ENCODE peak calls at places on chromosomes 2 and 18, in nine cellular contexts. V, F, I, E, Q, U, A, O and D are unnamed samples.

GRCh38 chr18:26091047-26091630 is 726 bp upstream of the SS18 start:
- DNase-seq in I (peak), V (no peak), E (no peak), U (no peak), O (peak), F (no peak), Q (no peak), A (peak), D (peak)

GRCh38 chr2:94995516-94995915 is 30.0 kb upstream of the MAL start:
- DNase-seq in A (no peak), E (no peak), I (no peak), F (no peak), Q (no peak), V (no peak), U (no peak), O (no peak), D (no peak)

GRCh38 chr2:39022642-39023230 is 98.1 kb downstream of the SOS1 start:
- DNase-seq in Q (no peak), O (no peak), I (no peak), E (no peak), V (no peak), A (no peak), U (no peak), F (no peak), D (no peak)

GRCh38 chr2:20935168-20935567 is 108.7 kb downstream of the APOB start:
- DNase-seq in U (no peak), A (no peak), I (no peak), F (no peak), V (no peak), E (no peak), Q (no peak), O (no peak), D (no peak)

GRCh38 chr2:67891642-67892041 is 171.2 kb downstream of the C1D start:
- DNase-seq in O (no peak), V (no peak), E (no peak), U (no peak), F (no peak), I (no peak), A (no peak), Q (no peak), D (no peak)

GRCh38 chr2:144712277-144712944 is 192.5 kb upstream of the ZEB2 start:
- DNase-seq in F (peak), O (no peak), V (no peak), A (no peak), I (no peak), E (no peak), U (peak), Q (peak), D (no peak)

GRCh38 chr2:151381266-151381665 is 23.9 kb downstream of the TNFAIP6 start:
- DNase-seq in V (no peak), F (peak), U (peak), I (no peak), E (no peak), Q (no peak), O (no peak), A (no peak), D (no peak)

GRCh38 chr2:144426355-144426754 is 93.6 kb downstream of the ZEB2 start:
- DNase-seq in Q (no peak), A (no peak), V (no peak), U (no peak), F (no peak), O (no peak), E (no peak), I (no peak), D (no peak)

GRCh38 chr2:98379311-98380202 is 33.3 kb downstream of the CNGA3 start:
- DNase-seq in O (no peak), Q (no peak), U (peak), E (no peak), I (no peak), A (no peak), V (no peak), F (no peak), D (no peak)

GRCh38 chr2:40192864-40193669 is 258.8 kb downstream of the SLC8A1 start:
- DNase-seq in O (no peak), U (peak), Q (no peak), V (no peak), F (no peak), I (no peak), E (no peak), A (no peak), D (no peak)

GRCh38 chr2:179595284-179595683 is 266.1 kb downstream of the ZNF385B start:
- DNase-seq in O (no peak), U (no peak), E (no peak), Q (peak), A (no peak), F (no peak), V (no peak), I (no peak), D (no peak)

GRCh38 chr2:24893934-24894333 is 26.1 kb downstream of the ADCY3 start:
- DNase-seq in I (no peak), U (peak), E (no peak), V (no peak), O (no peak), F (no peak), Q (no peak), A (no peak), D (no peak)

GRCh38 chr2:218023636-218024035 is 20.8 kb upstream of the TNS1 start:
- DNase-seq in I (no peak), O (peak), Q (no peak), A (no peak), F (no peak), U (no peak), E (no peak), V (no peak), D (no peak)

GRCh38 chr18:63313409-63313917 is 6.1 kb downstream of the BCL2 start:
- DNase-seq in A (no peak), V (no peak), I (no peak), O (no peak), U (no peak), F (no peak), Q (no peak), E (no peak), D (no peak)

GRCh38 chr18:63316612-63317555 is 2.7 kb downstream of the BCL2 start:
- DNase-seq in V (no peak), O (no peak), U (no peak), E (peak), Q (no peak), A (no peak), F (no peak), I (no peak), D (no peak)

GRCh38 chr18:63314062-63314790 is 5.3 kb downstream of the BCL2 start:
- DNase-seq in F (no peak), O (no peak), U (no peak), V (no peak), Q (no peak), A (no peak), E (no peak), I (no peak), D (no peak)

GRCh38 chr18:63315879-63316278 is 3.7 kb downstream of the BCL2 start:
- DNase-seq in Q (no peak), I (no peak), O (no peak), F (no peak), A (no peak), V (no peak), U (peak), E (no peak), D (no peak)

GRCh38 chr18:63314991-63315662 is 4.4 kb downstream of the BCL2 start:
- DNase-seq in A (no peak), E (no peak), F (no peak), O (no peak), U (no peak), I (no peak), Q (no peak), V (no peak), D (no peak)
- H3K4me3 ChIP-seq in A (no peak), E (peak), F (no peak), O (no peak), U (no peak), I (no peak), Q (no peak), V (no peak), D (peak)

GRCh38 chr2:135630488-135630887 is 99.2 kb downstream of the R3HDM1 start:
- DNase-seq in Q (no peak), I (no peak), U (no peak), F (no peak), V (no peak), A (no peak), E (no peak), O (no peak), D (no peak)
- TF ChIP-seq CTCF in Q (no peak), I (no peak), U (no peak), F (no peak), V (no peak), A (no peak), E (no peak), O (no peak), D (no peak)

GRCh38 chr2:203909946-203910476 is 26.6 kb upstream of the ICOS start:
- DNase-seq in O (no peak), E (no peak), I (no peak), Q (no peak), A (no peak), F (no peak), U (peak), V (no peak), D (no peak)
- H3K4me3 ChIP-seq in O (no peak), E (peak), I (no peak), Q (no peak), A (no peak), F (peak), U (peak), V (no peak), D (no peak)

DNA sequence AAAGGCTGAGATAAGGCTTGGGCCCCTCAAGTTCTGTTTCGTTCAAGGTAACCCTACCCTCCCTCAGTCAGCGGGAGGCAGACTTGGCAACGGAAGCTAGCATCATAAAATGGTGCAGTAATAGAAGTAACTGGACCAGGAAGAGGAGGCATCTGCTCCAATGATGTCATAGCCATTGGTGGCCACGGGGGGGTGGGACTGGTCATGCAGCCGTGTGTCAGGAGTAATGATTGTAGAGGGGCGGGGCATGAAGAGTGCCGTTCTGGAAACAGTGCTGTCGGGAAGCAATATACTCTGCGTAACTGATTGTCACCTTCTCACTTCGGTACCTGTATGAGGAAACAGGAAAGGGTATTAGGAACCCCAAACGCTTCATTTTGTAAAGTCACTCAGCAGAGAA is 6.9 kb upstream of the POLR2D start:
- DNase-seq in U (no peak), V (no peak), F (no peak), E (no peak), Q (no peak), A (no peak), O (no peak), I (peak), D (no peak)
- TF ChIP-seq CTCF in U (no peak), V (no peak), F (peak), E (no peak), Q (peak), A (no peak), O (no peak), I (no peak), D (peak)

GRCh38 chr18:55421612-55422381 is 166.2 kb downstream of the TCF4 start:
- DNase-seq in Q (no peak), U (peak), I (no peak), F (peak), O (peak), E (peak), A (no peak), V (no peak), D (no peak)
- H3K4me3 ChIP-seq in Q (no peak), U (peak), I (no peak), F (peak), O (peak), E (peak), A (no peak), V (peak), D (no peak)

GRCh38 chr2:209331291-209331844 is 92.5 kb upstream of the MAP2 start:
- DNase-seq in O (no peak), A (peak), V (no peak), E (no peak), U (peak), Q (no peak), F (peak), I (peak), D (peak)
- TF ChIP-seq CTCF in O (no peak), A (peak), V (no peak), E (no peak), U (peak), Q (peak), F (peak), I (peak), D (no peak)

GRCh38 chr2:66445076-66445724 is 10.3 kb downstream of the MEIS1 start:
- DNase-seq in I (no peak), F (no peak), E (no peak), O (peak), V (no peak), Q (no peak), A (no peak), U (peak), D (no peak)
- H3K4me3 ChIP-seq in I (no peak), F (no peak), E (peak), O (peak), V (peak), Q (peak), A (no peak), U (peak), D (no peak)

GRCh38 chr18:52348209-52348608 is 8.2 kb downstream of the DCC start:
- DNase-seq in E (no peak), O (no peak), Q (no peak), F (no peak), A (no peak), U (peak), V (no peak), I (no peak), D (no peak)
- TF ChIP-seq CTCF in E (no peak), O (no peak), Q (peak), F (peak), A (peak), U (peak), V (peak), I (no peak), D (peak)